ENCODE peak calls at places on chromosomes 1 and 21, in seven cellular contexts. T is GM12878, Y is HCT116, W is SK-N-SH, E is H1, X is HepG2, P is K562. K is an unnamed sample.

GRCh38 chr1:81574365-81574764 is 226.4 kb upstream of the ADGRL2 start:
- DNase-seq in X (no peak), P (no peak), Y (no peak), W (no peak), T (no peak), E (no peak), K (no peak)

GRCh38 chr1:14140800-14141526 is 441.0 kb downstream of the PRDM2 start:
- DNase-seq in X (no peak), E (no peak), T (no peak), W (no peak), Y (no peak), P (no peak), K (no peak)

GRCh38 chr1:48039088-48040049 is 42.2 kb upstream of the TRABD2B start:
- DNase-seq in X (no peak), P (no peak), Y (no peak), T (no peak), E (no peak), W (no peak), K (no peak)

GRCh38 chr21:42455754-42456440 is 40.1 kb downstream of the RSPH1 start:
- DNase-seq in X (no peak), E (no peak), W (no peak), Y (no peak), T (no peak), P (no peak), K (no peak)

GRCh38 chr1:47894718-47895393 is 102.3 kb downstream of the TRABD2B start:
- DNase-seq in T (no peak), X (no peak), Y (no peak), W (no peak), P (no peak), E (peak; percentile 19), K (no peak)

GRCh38 chr1:30759718-30760281 is 2.2 kb upstream of the LAPTM5 start:
- DNase-seq in X (no peak), E (no peak), Y (no peak), P (no peak), W (no peak), T (no peak), K (no peak)

GRCh38 chr1:162536511-162536910 is 25.0 kb upstream of the UAP1 start:
- DNase-seq in X (no peak), P (no peak), W (no peak), T (no peak), E (no peak), Y (no peak), K (no peak)

GRCh38 chr21:34202553-34203332 is 129.4 kb downstream of the MRPS6 start:
- DNase-seq in Y (peak; percentile 3), X (no peak), T (no peak), E (no peak), W (peak; percentile 55), P (no peak), K (no peak)

GRCh38 chr1:183783896-183784637 is 20.9 kb upstream of the RGL1 start:
- DNase-seq in T (no peak), W (no peak), Y (no peak), P (no peak), E (no peak), X (no peak), K (no peak)

GRCh38 chr1:41773144-41773571 is 145.6 kb downstream of the HIVEP3 start:
- DNase-seq in W (no peak), Y (no peak), T (no peak), X (no peak), P (no peak), E (no peak), K (no peak)

GRCh38 chr21:45873418-45873817 is 108.2 kb upstream of the COL6A1 start:
- DNase-seq in X (no peak), E (no peak), Y (no peak), P (no peak), W (peak; percentile 17), T (no peak), K (no peak)

GRCh38 chr1:230827081-230827681 is 41.1 kb downstream of the C1orf198 start:
- DNase-seq in P (no peak), T (no peak), Y (no peak), E (no peak), X (peak; percentile 5), W (no peak), K (no peak)

GRCh38 chr1:15941899-15942660 is 33.8 kb downstream of the ZBTB17 start:
- DNase-seq in E (no peak), Y (no peak), W (no peak), P (no peak), T (no peak), X (no peak), K (no peak)

GRCh38 chr1:224411766-224412165 is 22.8 kb downstream of the WDR26 start:
- DNase-seq in T (no peak), W (no peak), X (no peak), P (no peak), Y (no peak), E (no peak), K (no peak)

GRCh38 chr1:90393025-90393424 is 324.1 kb downstream of the BARHL2 start:
- DNase-seq in W (no peak), E (no peak), T (no peak), X (no peak), Y (no peak), P (no peak), K (no peak)

GRCh38 chr1:64082459-64082858 is 121.0 kb upstream of the UBE2U start:
- DNase-seq in P (no peak), E (peak; percentile 10), T (no peak), Y (no peak), X (no peak), W (no peak), K (no peak)

GRCh38 chr21:44532712-44533111 is 7.3 kb downstream of the KRTAP10-1 start:
- DNase-seq in E (no peak), X (no peak), W (no peak), T (no peak), Y (no peak), P (no peak), K (no peak)

DNA sequence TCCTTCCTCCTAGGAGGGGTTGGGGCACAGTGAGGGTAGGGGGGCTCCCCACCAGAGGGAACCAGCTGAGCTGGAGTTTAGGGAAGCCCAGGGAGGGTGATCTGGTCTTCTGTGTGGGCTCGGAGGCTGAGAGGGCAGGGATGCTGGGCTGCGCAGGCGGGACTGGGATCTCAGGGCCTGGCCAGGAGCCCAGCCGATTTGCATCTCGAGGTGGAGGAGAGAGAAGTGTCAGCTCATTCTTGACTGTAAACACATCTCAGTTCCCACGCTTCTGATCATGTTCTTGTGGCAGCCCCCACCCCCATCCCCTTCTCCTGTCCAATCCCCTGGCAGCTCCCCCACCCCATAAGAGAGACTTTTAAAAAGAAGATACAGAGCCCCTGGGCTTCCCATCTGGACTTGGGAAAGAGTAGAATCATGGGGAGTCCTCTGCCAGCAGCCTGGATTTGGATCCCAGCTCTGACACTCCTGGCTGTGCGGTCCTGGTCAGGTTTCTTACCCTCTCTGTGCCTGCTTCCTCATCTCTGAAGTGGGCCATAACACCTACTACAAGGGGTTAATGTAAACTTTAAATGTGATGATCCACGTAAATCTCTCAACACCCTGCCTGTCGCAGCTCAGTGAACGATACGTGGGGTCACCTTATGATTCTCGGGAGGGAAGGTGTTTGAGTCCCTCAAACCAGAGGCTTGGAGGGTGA is 6.7 kb downstream of the PEAR1 start:
- DNase-seq in W (no peak), X (no peak), E (no peak), Y (no peak), P (no peak), T (no peak), K (no peak)
- TF ChIP-seq JUND in W (no peak), X (no peak), E (no peak), Y (no peak), P (no peak), T (no peak), K (no peak)

DNA sequence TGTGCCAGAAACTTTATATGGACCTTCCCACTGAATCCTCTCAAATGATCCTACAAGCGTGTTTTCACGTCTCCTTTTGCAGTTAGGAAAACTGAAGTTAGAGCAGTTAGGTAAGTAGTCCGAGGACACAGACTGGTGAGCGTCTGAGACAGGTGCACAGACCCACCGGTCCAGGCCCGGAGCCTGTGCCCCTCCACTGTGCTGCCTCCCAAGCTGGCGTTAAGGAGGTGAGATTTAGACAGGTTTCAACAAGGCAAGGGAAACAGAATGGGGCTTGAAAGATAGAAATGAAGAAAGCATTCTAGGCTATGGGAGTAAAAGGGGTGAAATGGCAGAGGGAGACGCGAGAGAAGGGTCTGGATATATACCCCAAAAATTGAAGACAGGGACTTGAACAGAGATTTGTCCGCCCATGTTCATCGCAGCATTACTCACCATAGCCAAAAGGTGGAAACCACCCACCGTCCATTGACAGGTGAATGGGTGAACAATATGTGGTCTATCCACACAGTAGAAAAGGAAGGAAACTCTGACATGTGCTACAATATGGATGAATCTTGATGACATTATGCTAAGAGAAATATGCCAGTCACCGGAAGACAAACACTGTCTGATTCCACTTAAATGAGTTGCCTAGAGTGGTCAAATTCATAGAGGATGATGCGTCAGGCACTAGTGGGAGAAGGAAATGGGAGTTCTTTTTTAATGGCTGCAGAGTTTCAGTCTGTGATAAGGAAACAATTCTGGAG is 15.7 kb upstream of the PKP1 start:
- DNase-seq in W (no peak), P (no peak), X (no peak), T (no peak), E (no peak), Y (no peak), K (no peak)
- TF ChIP-seq JUND in W (no peak), P (no peak), X (no peak), T (no peak), E (no peak), Y (no peak), K (no peak)

DNA sequence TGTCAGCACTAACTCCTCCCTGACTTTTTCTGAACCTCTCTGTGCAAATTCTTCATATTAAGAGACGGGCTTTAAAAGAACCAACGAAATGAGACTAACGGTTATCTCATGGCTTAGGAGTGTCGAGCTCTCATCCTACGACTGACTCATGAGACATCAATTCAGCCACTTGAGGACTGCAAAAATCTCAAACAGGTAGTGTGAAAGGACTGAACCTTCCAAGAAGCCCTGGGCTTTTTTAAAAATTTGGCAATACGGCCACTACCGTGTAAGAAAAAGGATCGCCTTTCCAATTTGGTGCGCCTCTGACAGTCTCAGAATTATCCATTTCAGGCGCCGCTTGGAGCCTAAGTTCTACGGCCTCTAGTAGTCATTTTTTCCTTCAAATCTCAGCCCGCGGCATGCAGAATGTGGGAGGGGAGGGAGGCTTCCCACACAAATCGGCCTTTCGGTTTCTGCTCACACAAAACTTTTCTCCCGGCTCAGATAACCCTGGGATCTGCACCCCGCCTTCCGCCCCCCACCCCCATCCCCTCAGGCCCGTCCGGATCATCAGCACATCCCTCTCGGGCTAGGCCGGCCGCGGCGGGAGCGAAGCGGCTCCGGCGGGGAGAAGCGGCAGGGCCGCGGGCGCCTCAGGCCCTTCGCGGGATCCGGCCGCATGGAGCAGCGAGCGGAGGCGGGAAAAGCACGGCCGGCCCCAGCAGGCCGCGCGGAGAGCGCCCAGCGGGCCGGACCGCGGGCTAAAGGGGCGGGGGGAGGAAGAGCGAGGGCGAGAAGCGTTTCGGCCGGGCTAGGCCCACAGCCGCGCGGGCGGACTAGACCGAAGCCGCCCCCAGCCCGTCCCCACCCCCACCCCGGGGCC is 606 bp downstream of the HNRNPR start:
- DNase-seq in X (peak; percentile 25), P (no peak), W (no peak), T (no peak), Y (no peak), E (no peak), K (no peak)
- TF ChIP-seq JUND in X (no peak), P (no peak), W (peak; percentile 15), T (no peak), Y (no peak), E (no peak), K (no peak)

DNA sequence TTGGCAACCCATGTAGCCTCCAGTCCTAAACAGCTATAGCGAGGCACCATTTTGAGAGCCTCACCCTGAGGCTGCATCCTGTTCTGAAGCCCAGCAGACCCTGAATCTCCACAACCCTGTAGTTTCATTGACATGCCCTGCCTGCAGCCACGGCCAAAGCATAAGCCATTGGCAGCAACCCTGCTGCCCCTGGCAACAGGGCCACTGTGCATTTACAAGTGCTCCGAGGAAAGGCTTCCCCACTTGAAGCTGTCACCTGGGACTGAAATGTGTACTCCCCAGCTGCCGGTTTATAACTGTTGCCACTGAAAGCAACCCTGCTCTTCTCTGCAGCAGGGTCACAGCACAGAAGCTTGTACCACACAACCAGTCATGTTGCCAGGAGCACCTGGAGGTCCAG is 124.2 kb upstream of the OLFM3 start:
- DNase-seq in X (no peak), Y (no peak), P (no peak), W (no peak), T (no peak), E (no peak), K (no peak)
- TF ChIP-seq JUND in X (no peak), Y (no peak), P (no peak), W (no peak), T (no peak), E (no peak), K (no peak)

K was measured in T47D.